ENCODE peak calls at places on chromosome 16, in seven cellular contexts. One of them, this sample, is unnamed.

GRCh38 chr16:8589293-8590160 is 784 bp downstream of the TMEM114 start:
- DNase-seq in EL: no peak
- DNase-seq in HS-27A: no peak
- DNase-seq in NCI-H1105 treated with DMSO at 0.1 percent for 48 hours: no peak
- DNase-seq in suprapubic skin: no peak
- DNase-seq in GM04504: no peak
- DNase-seq in cardiac septum: no peak
- DNase-seq in this sample: no peak

GRCh38 chr16:27862953-27863352 is 200.6 kb downstream of the GSG1L start:
- DNase-seq in EL: no peak
- DNase-seq in HS-27A: no peak
- DNase-seq in NCI-H1105 treated with DMSO at 0.1 percent for 48 hours: no peak
- DNase-seq in suprapubic skin: no peak
- DNase-seq in GM04504: no peak
- DNase-seq in cardiac septum: no peak
- DNase-seq in this sample: no peak

GRCh38 chr16:9557713-9558112 is 466.3 kb downstream of the HAPSTR1 start:
- DNase-seq in EL: no peak
- DNase-seq in HS-27A: no peak
- DNase-seq in NCI-H1105 treated with DMSO at 0.1 percent for 48 hours: no peak
- DNase-seq in suprapubic skin: no peak
- DNase-seq in GM04504: no peak
- DNase-seq in cardiac septum: no peak
- DNase-seq in this sample: no peak

GRCh38 chr16:83954577-83955016 is 1.6 kb downstream of the OSGIN1 start:
- DNase-seq in EL: peak
- DNase-seq in HS-27A: peak
- DNase-seq in NCI-H1105 treated with DMSO at 0.1 percent for 48 hours: no peak
- DNase-seq in suprapubic skin: no peak
- DNase-seq in GM04504: peak
- DNase-seq in cardiac septum: peak
- DNase-seq in this sample: no peak

GRCh38 chr16:275041-275621 is 613 bp downstream of the RGS11 start:
- DNase-seq in EL: no peak
- DNase-seq in HS-27A: no peak
- DNase-seq in NCI-H1105 treated with DMSO at 0.1 percent for 48 hours: no peak
- DNase-seq in suprapubic skin: no peak
- DNase-seq in GM04504: no peak
- DNase-seq in cardiac septum: no peak
- DNase-seq in this sample: no peak

GRCh38 chr16:86823125-86823524 is 244.8 kb downstream of the FOXL1 start:
- DNase-seq in EL: no peak
- DNase-seq in HS-27A: no peak
- DNase-seq in NCI-H1105 treated with DMSO at 0.1 percent for 48 hours: no peak
- DNase-seq in suprapubic skin: no peak
- DNase-seq in GM04504: no peak
- DNase-seq in cardiac septum: peak
- DNase-seq in this sample: no peak

GRCh38 chr16:3007059-3007956 is 5.4 kb upstream of the CLDN9 start:
- DNase-seq in EL: no peak
- DNase-seq in HS-27A: no peak
- DNase-seq in NCI-H1105 treated with DMSO at 0.1 percent for 48 hours: no peak
- DNase-seq in suprapubic skin: no peak
- DNase-seq in GM04504: no peak
- DNase-seq in cardiac septum: no peak
- DNase-seq in this sample: no peak

GRCh38 chr16:6349725-6350124 is 982.9 kb upstream of the RBFOX1 start:
- DNase-seq in EL: no peak
- DNase-seq in HS-27A: no peak
- DNase-seq in NCI-H1105 treated with DMSO at 0.1 percent for 48 hours: no peak
- DNase-seq in suprapubic skin: no peak
- DNase-seq in GM04504: no peak
- DNase-seq in cardiac septum: no peak
- DNase-seq in this sample: no peak

GRCh38 chr16:58755989-58756649 is 22.0 kb upstream of the GOT2 start:
- DNase-seq in EL: peak
- DNase-seq in HS-27A: peak
- DNase-seq in NCI-H1105 treated with DMSO at 0.1 percent for 48 hours: no peak
- DNase-seq in suprapubic skin: peak
- DNase-seq in GM04504: peak
- DNase-seq in cardiac septum: peak
- DNase-seq in this sample: peak

GRCh38 chr16:67846320-67847063 is at the start of gene NUTF2:
- DNase-seq in EL: peak
- DNase-seq in HS-27A: no peak
- DNase-seq in NCI-H1105 treated with DMSO at 0.1 percent for 48 hours: peak
- DNase-seq in suprapubic skin: peak
- DNase-seq in GM04504: peak
- DNase-seq in cardiac septum: peak
- DNase-seq in this sample: peak

GRCh38 chr16:66728117-66728787 is 23.2 kb downstream of the DYNC1LI2 start:
- DNase-seq in EL: peak
- DNase-seq in HS-27A: no peak
- DNase-seq in NCI-H1105 treated with DMSO at 0.1 percent for 48 hours: peak
- DNase-seq in suprapubic skin: no peak
- DNase-seq in GM04504: no peak
- DNase-seq in cardiac septum: no peak
- DNase-seq in this sample: peak

GRCh38 chr16:26598061-26598460 is 468.7 kb upstream of the C16orf82 start:
- DNase-seq in EL: no peak
- DNase-seq in HS-27A: no peak
- DNase-seq in NCI-H1105 treated with DMSO at 0.1 percent for 48 hours: no peak
- DNase-seq in suprapubic skin: no peak
- DNase-seq in GM04504: no peak
- DNase-seq in cardiac septum: no peak
- DNase-seq in this sample: no peak

GRCh38 chr16:17303101-17303500 is 167.7 kb downstream of the XYLT1 start:
- DNase-seq in EL: no peak
- DNase-seq in HS-27A: no peak
- DNase-seq in NCI-H1105 treated with DMSO at 0.1 percent for 48 hours: no peak
- DNase-seq in suprapubic skin: no peak
- DNase-seq in GM04504: no peak
- DNase-seq in cardiac septum: no peak
- DNase-seq in this sample: no peak

GRCh38 chr16:1124795-1125194 is 28.1 kb upstream of the CACNA1H start:
- DNase-seq in EL: no peak
- DNase-seq in HS-27A: no peak
- DNase-seq in NCI-H1105 treated with DMSO at 0.1 percent for 48 hours: no peak
- DNase-seq in suprapubic skin: no peak
- DNase-seq in GM04504: no peak
- DNase-seq in cardiac septum: no peak
- DNase-seq in this sample: no peak

GRCh38 chr16:15057755-15058417 is 2.0 kb upstream of the NTAN1 start:
- DNase-seq in EL: no peak
- DNase-seq in HS-27A: no peak
- DNase-seq in NCI-H1105 treated with DMSO at 0.1 percent for 48 hours: no peak
- DNase-seq in suprapubic skin: no peak
- DNase-seq in GM04504: no peak
- DNase-seq in cardiac septum: no peak
- DNase-seq in this sample: no peak

GRCh38 chr16:73232555-73233422 is 184.9 kb upstream of the ZFHX3 start:
- DNase-seq in EL: peak
- DNase-seq in HS-27A: no peak
- DNase-seq in NCI-H1105 treated with DMSO at 0.1 percent for 48 hours: peak
- DNase-seq in suprapubic skin: no peak
- DNase-seq in GM04504: peak
- DNase-seq in cardiac septum: no peak
- DNase-seq in this sample: peak

GRCh38 chr16:30382398-30383015 is at the start of gene SEPTIN1:
- DNase-seq in EL: no peak
- DNase-seq in HS-27A: no peak
- DNase-seq in NCI-H1105 treated with DMSO at 0.1 percent for 48 hours: no peak
- DNase-seq in suprapubic skin: no peak
- DNase-seq in GM04504: no peak
- DNase-seq in cardiac septum: no peak
- DNase-seq in this sample: no peak

GRCh38 chr16:23726710-23727109 is 13.7 kb upstream of the ERN2 start:
- DNase-seq in EL: no peak
- DNase-seq in HS-27A: no peak
- DNase-seq in NCI-H1105 treated with DMSO at 0.1 percent for 48 hours: no peak
- DNase-seq in suprapubic skin: no peak
- DNase-seq in GM04504: no peak
- DNase-seq in cardiac septum: no peak
- DNase-seq in this sample: no peak

GRCh38 chr16:82031116-82032084 is 3.7 kb upstream of the HSD17B2 start:
- DNase-seq in EL: peak
- DNase-seq in HS-27A: peak
- DNase-seq in NCI-H1105 treated with DMSO at 0.1 percent for 48 hours: peak
- DNase-seq in suprapubic skin: no peak
- DNase-seq in GM04504: peak
- DNase-seq in cardiac septum: no peak
- DNase-seq in this sample: peak

GRCh38 chr16:59971264-59971663 is 1237.1 kb upstream of the GOT2 start:
- DNase-seq in EL: peak
- DNase-seq in HS-27A: no peak
- DNase-seq in NCI-H1105 treated with DMSO at 0.1 percent for 48 hours: no peak
- DNase-seq in suprapubic skin: no peak
- DNase-seq in GM04504: no peak
- DNase-seq in cardiac septum: no peak
- DNase-seq in this sample: no peak

GRCh38 chr16:65658339-65659275 is 536.7 kb upstream of the CDH11 start:
- DNase-seq in EL: peak
- DNase-seq in HS-27A: no peak
- DNase-seq in NCI-H1105 treated with DMSO at 0.1 percent for 48 hours: peak
- DNase-seq in suprapubic skin: peak
- DNase-seq in GM04504: peak
- DNase-seq in cardiac septum: no peak
- DNase-seq in this sample: peak

GRCh38 chr16:49664221-49665215 is 191.4 kb downstream of the ZNF423 start:
- DNase-seq in EL: no peak
- DNase-seq in HS-27A: no peak
- DNase-seq in NCI-H1105 treated with DMSO at 0.1 percent for 48 hours: no peak
- DNase-seq in suprapubic skin: peak
- DNase-seq in GM04504: no peak
- DNase-seq in cardiac septum: no peak
- DNase-seq in this sample: no peak

GRCh38 chr16:57859331-57859730 is 57.0 kb upstream of the KIFC3 start:
- DNase-seq in EL: peak
- DNase-seq in HS-27A: no peak
- DNase-seq in NCI-H1105 treated with DMSO at 0.1 percent for 48 hours: no peak
- DNase-seq in suprapubic skin: peak
- DNase-seq in GM04504: no peak
- DNase-seq in cardiac septum: no peak
- DNase-seq in this sample: no peak

GRCh38 chr16:3166505-3166886 is 21.5 kb upstream of the OR1F1 start:
- DNase-seq in EL: no peak
- DNase-seq in HS-27A: no peak
- DNase-seq in NCI-H1105 treated with DMSO at 0.1 percent for 48 hours: no peak
- DNase-seq in suprapubic skin: no peak
- DNase-seq in GM04504: no peak
- DNase-seq in cardiac septum: no peak
- DNase-seq in this sample: no peak

GRCh38 chr16:49474741-49475140 is 101.1 kb downstream of the C16orf78 start:
- DNase-seq in EL: no peak
- DNase-seq in HS-27A: no peak
- DNase-seq in NCI-H1105 treated with DMSO at 0.1 percent for 48 hours: no peak
- DNase-seq in suprapubic skin: peak
- DNase-seq in GM04504: no peak
- DNase-seq in cardiac septum: peak
- DNase-seq in this sample: no peak

GRCh38 chr16:30760577-30761426 is 1.1 kb downstream of the CFAP119 start:
- DNase-seq in EL: no peak
- DNase-seq in HS-27A: no peak
- DNase-seq in NCI-H1105 treated with DMSO at 0.1 percent for 48 hours: no peak
- DNase-seq in suprapubic skin: no peak
- DNase-seq in GM04504: no peak
- DNase-seq in cardiac septum: no peak
- DNase-seq in this sample: no peak

GRCh38 chr16:87821346-87822001 is 47.8 kb downstream of the SLC7A5 start:
- DNase-seq in EL: no peak
- DNase-seq in HS-27A: no peak
- DNase-seq in NCI-H1105 treated with DMSO at 0.1 percent for 48 hours: no peak
- DNase-seq in suprapubic skin: no peak
- DNase-seq in GM04504: no peak
- DNase-seq in cardiac septum: no peak
- DNase-seq in this sample: no peak

GRCh38 chr16:47064775-47065174 is 79.0 kb downstream of the NETO2 start:
- DNase-seq in EL: no peak
- DNase-seq in HS-27A: no peak
- DNase-seq in NCI-H1105 treated with DMSO at 0.1 percent for 48 hours: no peak
- DNase-seq in suprapubic skin: no peak
- DNase-seq in GM04504: no peak
- DNase-seq in cardiac septum: no peak
- DNase-seq in this sample: no peak

GRCh38 chr16:50268352-50268751 is 2.0 kb downstream of the ADCY7 start:
- DNase-seq in EL: no peak
- DNase-seq in HS-27A: no peak
- DNase-seq in NCI-H1105 treated with DMSO at 0.1 percent for 48 hours: no peak
- DNase-seq in suprapubic skin: no peak
- DNase-seq in GM04504: no peak
- DNase-seq in cardiac septum: no peak
- DNase-seq in this sample: no peak

GRCh38 chr16:84833542-84834402 is 14.0 kb downstream of the CRISPLD2 start:
- DNase-seq in EL: no peak
- DNase-seq in HS-27A: no peak
- DNase-seq in NCI-H1105 treated with DMSO at 0.1 percent for 48 hours: no peak
- DNase-seq in suprapubic skin: no peak
- DNase-seq in GM04504: no peak
- DNase-seq in cardiac septum: no peak
- DNase-seq in this sample: no peak

GRCh38 chr16:50146479-50147435 is 6.3 kb upstream of the TENT4B start:
- DNase-seq in EL: no peak
- DNase-seq in HS-27A: no peak
- DNase-seq in NCI-H1105 treated with DMSO at 0.1 percent for 48 hours: peak
- DNase-seq in suprapubic skin: no peak
- DNase-seq in GM04504: no peak
- DNase-seq in cardiac septum: no peak
- DNase-seq in this sample: no peak

GRCh38 chr16:81630632-81631026 is 148.5 kb upstream of the PLCG2 start:
- DNase-seq in EL: no peak
- DNase-seq in HS-27A: no peak
- DNase-seq in NCI-H1105 treated with DMSO at 0.1 percent for 48 hours: peak
- DNase-seq in suprapubic skin: no peak
- DNase-seq in GM04504: no peak
- DNase-seq in cardiac septum: no peak
- DNase-seq in this sample: no peak

GRCh38 chr16:73483934-73484712 is 436.2 kb upstream of the ZFHX3 start:
- DNase-seq in EL: peak
- DNase-seq in HS-27A: no peak
- DNase-seq in NCI-H1105 treated with DMSO at 0.1 percent for 48 hours: no peak
- DNase-seq in suprapubic skin: no peak
- DNase-seq in GM04504: no peak
- DNase-seq in cardiac septum: no peak
- DNase-seq in this sample: no peak

GRCh38 chr16:73210686-73211085 is 162.8 kb upstream of the ZFHX3 start:
- DNase-seq in EL: no peak
- DNase-seq in HS-27A: no peak
- DNase-seq in NCI-H1105 treated with DMSO at 0.1 percent for 48 hours: no peak
- DNase-seq in suprapubic skin: no peak
- DNase-seq in GM04504: no peak
- DNase-seq in cardiac septum: no peak
- DNase-seq in this sample: no peak

GRCh38 chr16:69319826-69320730 is 8.9 kb downstream of the VPS4A start:
- DNase-seq in EL: no peak
- DNase-seq in HS-27A: no peak
- DNase-seq in NCI-H1105 treated with DMSO at 0.1 percent for 48 hours: no peak
- DNase-seq in suprapubic skin: no peak
- DNase-seq in GM04504: no peak
- DNase-seq in cardiac septum: no peak
- DNase-seq in this sample: no peak

GRCh38 chr16:74677868-74678267 is 11.2 kb upstream of the RFWD3 start:
- DNase-seq in EL: no peak
- DNase-seq in HS-27A: no peak
- DNase-seq in NCI-H1105 treated with DMSO at 0.1 percent for 48 hours: no peak
- DNase-seq in suprapubic skin: no peak
- DNase-seq in GM04504: no peak
- DNase-seq in cardiac septum: no peak
- DNase-seq in this sample: no peak

GRCh38 chr16:19707699-19708497 is 10.1 kb downstream of the KNOP1 start:
- DNase-seq in EL: no peak
- DNase-seq in HS-27A: no peak
- DNase-seq in NCI-H1105 treated with DMSO at 0.1 percent for 48 hours: no peak
- DNase-seq in suprapubic skin: no peak
- DNase-seq in GM04504: no peak
- DNase-seq in cardiac septum: peak
- DNase-seq in this sample: no peak

This sample was measured in astrocyte of the cerebellum.